ENCODE peak calls at places on chromosomes 13 and 19, in seven cellular contexts. M is endothelial cell; I is neural progenitor cell; A is stimulated activated CD8-positive, alpha-beta memory T cell treated with anti-CD3 and anti-CD28 coated beads, Interleukin-12 subunit alpha, Interleukin-12 subunit beta, amount 100 ng/mL, for 1 hour; N is stimulated activated CD4-positive, alpha-beta T cell treated with anti-CD3 and anti-CD28 coated beads, TNF-alpha, amount 100 ng/mL, for 4 hours; X is activated CD4-positive, alpha-beta T cell treated with anti-CD3 and anti-CD28 coated beads for 1 hour; P is cardiac muscle cell. J is an unnamed sample.

GRCh38 chr19:41564515-41565383 is 11.2 kb upstream of the CEACAM21 start:
- DNase-seq in M (peak; percentile 69), I (peak; percentile 32), A (no peak), N (no peak), X (no peak), P (no peak), J (no peak)

GRCh38 chr13:113545455-113545930 is 39.1 kb upstream of the TFDP1 start:
- DNase-seq in M (no peak), I (no peak), A (no peak), N (no peak), X (no peak), P (peak; percentile 16), J (no peak)

GRCh38 chr19:6674868-6675305 is 4.9 kb upstream of the TNFSF14 start:
- DNase-seq in M (no peak), I (peak; percentile 62), A (peak; percentile 85), N (peak; percentile 90), X (peak; percentile 83), P (peak; percentile 82), J (peak; percentile 55)

GRCh38 chr13:20714563-20715339 is 11.3 kb downstream of the IL17D start:
- DNase-seq in M (no peak), I (no peak), A (no peak), N (no peak), X (no peak), P (peak; percentile 92), J (no peak)

GRCh38 chr19:34155686-34156085 is 16.6 kb upstream of the LSM14A start:
- DNase-seq in M (no peak), I (no peak), A (no peak), N (no peak), X (no peak), P (no peak), J (no peak)

GRCh38 chr13:25378528-25378927 is 6.8 kb downstream of the ATP8A2 start:
- DNase-seq in M (no peak), I (no peak), A (no peak), N (no peak), X (no peak), P (no peak), J (no peak)

GRCh38 chr13:34808649-34809048 is 133.4 kb upstream of the NBEA start:
- DNase-seq in M (no peak), I (no peak), A (no peak), N (no peak), X (no peak), P (no peak), J (no peak)

GRCh38 chr19:32363175-32363574 is 17.8 kb downstream of the ZNF507 start:
- DNase-seq in M (no peak), I (no peak), A (no peak), N (no peak), X (no peak), P (peak; percentile 75), J (no peak)

GRCh38 chr13:105048685-105049084 is 1486.8 kb downstream of the EFNB2 start:
- DNase-seq in M (no peak), I (no peak), A (no peak), N (no peak), X (no peak), P (no peak), J (no peak)

GRCh38 chr13:73608157-73608516 is 526.1 kb downstream of the KLF12 start:
- DNase-seq in M (no peak), I (no peak), A (no peak), N (no peak), X (no peak), P (no peak), J (no peak)

GRCh38 chr19:17775245-17775927 is 19.6 kb upstream of the B3GNT3 start:
- DNase-seq in M (peak; percentile 83), I (peak; percentile 82), A (no peak), N (no peak), X (no peak), P (peak; percentile 43), J (no peak)

GRCh38 chr13:99385161-99385560 is 78.0 kb upstream of the GPR183 start:
- DNase-seq in M (no peak), I (no peak), A (no peak), N (no peak), X (peak; percentile 4), P (no peak), J (no peak)

GRCh38 chr19:58575183-58576041 is 2.3 kb upstream of the MZF1 start:
- DNase-seq in M (peak; percentile 85), I (peak; percentile 98), A (peak; percentile 58), N (peak; percentile 49), X (peak; percentile 57), P (peak; percentile 94), J (peak; percentile 68)

GRCh38 chr19:53812335-53812734 is 11.8 kb downstream of the NLRP12 start:
- DNase-seq in M (no peak), I (peak; percentile 41), A (no peak), N (no peak), X (no peak), P (no peak), J (no peak)

GRCh38 chr19:28606269-28607032 is 606.5 kb downstream of the UQCRFS1 start:
- DNase-seq in M (no peak), I (no peak), A (no peak), N (no peak), X (no peak), P (no peak), J (no peak)

GRCh38 chr13:86892330-86892729 is 778.8 kb upstream of the SLITRK5 start:
- DNase-seq in M (no peak), I (no peak), A (no peak), N (no peak), X (no peak), P (no peak), J (no peak)

GRCh38 chr19:55643003-55643732 is at the start of gene ZNF581:
- DNase-seq in M (peak; percentile 65), I (peak; percentile 82), A (peak; percentile 60), N (no peak), X (peak; percentile 71), P (peak; percentile 85), J (peak; percentile 65)

GRCh38 chr19:49875801-49876421 is 1.2 kb downstream of the AKT1S1 start:
- DNase-seq in M (peak; percentile 58), I (peak; percentile 83), A (peak; percentile 32), N (no peak), X (peak; percentile 43), P (peak; percentile 51), J (peak; percentile 52)

GRCh38 chr13:61084983-61085382 is 330.7 kb downstream of the PCDH20 start:
- DNase-seq in M (no peak), I (no peak), A (no peak), N (no peak), X (no peak), P (no peak), J (no peak)

GRCh38 chr19:40365613-40366401 is 17.3 kb downstream of the PLD3 start:
- DNase-seq in M (peak; percentile 90), I (peak; percentile 91), A (no peak), N (no peak), X (no peak), P (peak; percentile 82), J (no peak)

GRCh38 chr13:94710881-94711560 is 1.3 kb downstream of the SOX21 start:
- DNase-seq in M (peak; percentile 55), I (peak; percentile 77), A (no peak), N (no peak), X (no peak), P (no peak), J (no peak)

GRCh38 chr19:55454787-55455243 is 6.6 kb downstream of the ISOC2 start:
- DNase-seq in M (peak; percentile 71), I (peak; percentile 71), A (no peak), N (peak; percentile 20), X (peak; percentile 31), P (peak; percentile 46), J (peak; percentile 24)

GRCh38 chr13:110445722-110446569 is 115.6 kb downstream of the RAB20 start:
- DNase-seq in M (no peak), I (no peak), A (no peak), N (no peak), X (no peak), P (no peak), J (no peak)

GRCh38 chr19:34999498-35000337 is at the start of gene GRAMD1A:
- DNase-seq in M (peak; percentile 81), I (peak; percentile 94), A (peak; percentile 40), N (peak; percentile 62), X (peak; percentile 55), P (peak; percentile 94), J (peak; percentile 49)

GRCh38 chr13:101916758-101917474 is 464.4 kb downstream of the ITGBL1 start:
- DNase-seq in M (peak; percentile 15), I (peak; percentile 40), A (no peak), N (no peak), X (no peak), P (no peak), J (no peak)